ENCODE peak calls at places on chromosomes 16 and 17, in nine cellular contexts. T is heart left ventricle, C is lower lobe of right lung, Z is ovary, R is OCI-LY7, W is A549, Q is prostate gland, K is neuronal stem cell, Y is tibial artery. N is an unnamed sample. For H3K4me1, the result is how much of the 10 kb centered on the place peaks cover.

GRCh38 chr17:73388578-73388905 is 76.7 kb upstream of the CDC42EP4 start:
- DNase-seq in T (no peak), C (no peak), Z (no peak), R (no peak), W (no peak), Q (no peak), K (no peak), Y (no peak), N (no peak)

GRCh38 chr16:19907161-19907992 is 22.7 kb upstream of the GPRC5B start:
- DNase-seq in T (peak), C (peak), Z (peak), R (peak), W (peak), Q (peak), K (peak), Y (peak), N (peak)

GRCh38 chr16:19490619-19491018 is 31.3 kb downstream of the GDE1 start:
- DNase-seq in T (no peak), C (no peak), Z (no peak), R (no peak), W (no peak), Q (no peak), K (no peak), Y (no peak), N (no peak)

GRCh38 chr16:71203631-71204030 is 26.9 kb downstream of the HYDIN start:
- DNase-seq in T (no peak), C (no peak), Z (no peak), R (no peak), W (no peak), Q (no peak), K (no peak), Y (no peak), N (no peak)

GRCh38 chr16:68892898-68893297 is 49.6 kb downstream of the TANGO6 start:
- DNase-seq in T (no peak), C (no peak), Z (no peak), R (no peak), W (no peak), Q (no peak), K (no peak), Y (no peak), N (no peak)

GRCh38 chr17:48627625-48628510 is 1.7 kb upstream of the HOXB9 start:
- DNase-seq in T (no peak), C (no peak), Z (no peak), R (no peak), W (no peak), Q (no peak), K (no peak), Y (no peak), N (no peak)

GRCh38 chr16:70508752-70509151 is 14.6 kb downstream of the COG4 start:
- DNase-seq in T (no peak), C (no peak), Z (no peak), R (peak), W (no peak), Q (no peak), K (no peak), Y (no peak), N (no peak)

GRCh38 chr16:85366031-85366763 is 246.9 kb upstream of the GSE1 start:
- DNase-seq in T (no peak), C (no peak), Z (no peak), R (no peak), W (no peak), Q (no peak), K (no peak), Y (no peak), N (peak)

GRCh38 chr16:69324013-69324531 is 6.3 kb downstream of the PDF start:
- DNase-seq in T (peak), C (peak), Z (peak), R (no peak), W (no peak), Q (peak), K (no peak), Y (no peak), N (peak)

GRCh38 chr17:48488548-48489106 is 42.2 kb downstream of the HOXB1 start:
- DNase-seq in T (no peak), C (no peak), Z (no peak), R (peak), W (no peak), Q (no peak), K (no peak), Y (no peak), N (no peak)

GRCh38 chr16:31078597-31079341 is 4.5 kb downstream of the ZNF646 start:
- DNase-seq in T (no peak), C (no peak), Z (no peak), R (no peak), W (no peak), Q (no peak), K (no peak), Y (no peak), N (no peak)

GRCh38 chr17:15112881-15113617 is 152.1 kb downstream of the PMP22 start:
- DNase-seq in T (no peak), C (no peak), Z (no peak), R (no peak), W (no peak), Q (no peak), K (no peak), Y (no peak), N (no peak)

GRCh38 chr16:49183911-49184310 is 97.7 kb downstream of the CBLN1 start:
- DNase-seq in T (no peak), C (no peak), Z (no peak), R (peak), W (peak), Q (no peak), K (peak), Y (no peak), N (no peak)

GRCh38 chr16:715448-716249 is 731 bp downstream of the METRN start:
- DNase-seq in T (no peak), C (no peak), Z (no peak), R (peak), W (peak), Q (no peak), K (no peak), Y (no peak), N (no peak)

GRCh38 chr16:23362460-23363317 is 60.6 kb downstream of the SCNN1B start:
- DNase-seq in T (no peak), C (peak), Z (no peak), R (no peak), W (peak), Q (peak), K (no peak), Y (no peak), N (no peak)

GRCh38 chr17:56290486-56291118 is 137.3 kb downstream of the ANKFN1 start:
- DNase-seq in T (no peak), C (no peak), Z (no peak), R (no peak), W (no peak), Q (no peak), K (no peak), Y (no peak), N (no peak)

GRCh38 chr17:82952019-82952418 is 112.2 kb upstream of the ZNF750 start:
- DNase-seq in T (no peak), C (peak), Z (no peak), R (no peak), W (no peak), Q (no peak), K (no peak), Y (peak), N (peak)

GRCh38 chr17:58575511-58575910 is 61.1 kb upstream of the MTMR4 start:
- DNase-seq in T (no peak), C (no peak), Z (no peak), R (no peak), W (peak), Q (peak), K (no peak), Y (no peak), N (no peak)

GRCh38 chr16:86975445-86975844 is 341.7 kb downstream of the C16orf95 start:
- DNase-seq in T (no peak), C (no peak), Z (peak), R (peak), W (peak), Q (no peak), K (peak), Y (peak), N (no peak)

GRCh38 chr16:88760424-88761142 is 24.4 kb downstream of the PIEZO1 start:
- DNase-seq in T (no peak), C (no peak), Z (no peak), R (no peak), W (no peak), Q (peak), K (no peak), Y (no peak), N (no peak)

GRCh38 chr16:88759245-88759975 is 25.6 kb downstream of the PIEZO1 start:
- DNase-seq in T (no peak), C (peak), Z (peak), R (no peak), W (no peak), Q (peak), K (no peak), Y (no peak), N (no peak)

GRCh38 chr16:88758944-88759244 is 26.1 kb downstream of the PIEZO1 start:
- DNase-seq in T (no peak), C (no peak), Z (no peak), R (no peak), W (no peak), Q (no peak), K (no peak), Y (no peak), N (no peak)

GRCh38 chr16:88759976-88760350 is 25.1 kb downstream of the PIEZO1 start:
- DNase-seq in T (no peak), C (no peak), Z (no peak), R (no peak), W (no peak), Q (no peak), K (no peak), Y (no peak), N (no peak)

DNA sequence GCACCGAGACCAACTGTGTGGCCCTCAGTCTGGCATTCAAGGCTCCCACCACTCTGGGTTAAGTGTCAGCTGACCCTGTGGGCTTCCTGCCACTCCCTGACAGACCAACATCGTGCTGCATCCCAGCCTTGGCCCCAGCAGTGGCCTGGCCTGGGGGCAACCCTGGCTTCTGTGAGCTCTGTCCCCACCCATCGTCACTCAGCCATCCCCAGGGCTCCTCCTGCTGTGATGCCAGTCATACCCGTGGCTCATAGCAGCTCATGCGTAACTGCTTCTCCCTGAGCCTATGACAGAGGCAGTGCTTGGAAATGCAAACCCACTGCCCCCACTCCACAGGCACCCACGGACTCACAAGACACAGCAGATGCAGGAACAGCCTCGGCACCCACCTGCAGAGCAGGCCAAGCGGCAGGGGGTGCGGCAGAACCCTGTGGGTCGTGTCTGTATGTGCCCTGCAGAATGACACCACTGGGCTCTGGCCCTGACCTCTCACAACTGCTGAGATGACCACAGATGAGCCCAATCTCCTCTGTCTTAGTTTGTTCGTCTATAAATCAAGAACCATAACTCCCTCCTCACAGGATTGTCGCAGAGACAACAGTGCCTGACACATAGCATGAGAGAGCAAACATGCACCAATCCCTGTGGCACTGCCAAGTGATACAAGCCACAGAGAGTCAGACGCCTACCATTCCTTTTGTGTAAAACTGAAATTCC is 26.6 kb downstream of the PIEZO1 start:
- DNase-seq in T (no peak), C (no peak), Z (no peak), R (no peak), W (no peak), Q (no peak), K (no peak), Y (no peak), N (no peak)
- H3K27ac ChIP-seq in T (no peak), C (no peak), Z (no peak), R (no peak), W (no peak), Q (peak), K (no peak), Y (no peak), N (no peak)

GRCh38 chr17:41538565-41538991 is 10.5 kb upstream of the KRT19 start:
- DNase-seq in T (no peak), C (no peak), Z (no peak), R (no peak), W (no peak), Q (no peak), K (no peak), Y (no peak), N (no peak)
- H3K4me1 ChIP-seq in T (under half), C (under half), Z (under half), R (under half), W (under half), Q (under half), K (under half), Y (under half), N (under half)

DNA sequence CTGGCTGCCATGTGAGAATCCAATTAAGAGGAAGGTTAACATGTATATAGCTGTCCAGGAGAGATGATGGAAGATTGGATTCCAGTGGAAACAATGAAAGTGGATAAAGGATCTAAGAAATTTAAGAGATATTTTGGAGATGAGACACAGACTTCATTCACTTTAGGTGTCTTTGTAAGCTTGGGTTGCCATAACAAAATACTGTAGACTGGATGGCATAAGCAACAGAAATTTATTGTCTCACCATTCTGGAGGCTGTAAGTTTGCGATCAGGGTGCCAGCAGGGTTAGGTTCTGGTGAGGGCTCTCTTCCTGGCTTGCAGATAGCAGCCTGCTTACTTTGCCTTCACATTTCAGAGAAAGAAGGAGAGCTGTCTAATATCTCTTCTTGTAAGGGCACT is 155.9 kb upstream of the MYOCD start:
- DNase-seq in T (no peak), C (no peak), Z (no peak), R (no peak), W (no peak), Q (no peak), K (no peak), Y (no peak), N (no peak)
- H3K27ac ChIP-seq in T (no peak), C (no peak), Z (no peak), R (no peak), W (peak), Q (no peak), K (no peak), Y (no peak), N (no peak)

GRCh38 chr16:57141822-57142631 is 43.8 kb downstream of the PSME3IP1 start:
- DNase-seq in T (no peak), C (no peak), Z (peak), R (peak), W (no peak), Q (no peak), K (no peak), Y (peak), N (no peak)
- H3K4me1 ChIP-seq in T (under half), C (half or more), Z (under half), R (half or more), W (under half), Q (under half), K (under half), Y (under half), N (under half)

DNA sequence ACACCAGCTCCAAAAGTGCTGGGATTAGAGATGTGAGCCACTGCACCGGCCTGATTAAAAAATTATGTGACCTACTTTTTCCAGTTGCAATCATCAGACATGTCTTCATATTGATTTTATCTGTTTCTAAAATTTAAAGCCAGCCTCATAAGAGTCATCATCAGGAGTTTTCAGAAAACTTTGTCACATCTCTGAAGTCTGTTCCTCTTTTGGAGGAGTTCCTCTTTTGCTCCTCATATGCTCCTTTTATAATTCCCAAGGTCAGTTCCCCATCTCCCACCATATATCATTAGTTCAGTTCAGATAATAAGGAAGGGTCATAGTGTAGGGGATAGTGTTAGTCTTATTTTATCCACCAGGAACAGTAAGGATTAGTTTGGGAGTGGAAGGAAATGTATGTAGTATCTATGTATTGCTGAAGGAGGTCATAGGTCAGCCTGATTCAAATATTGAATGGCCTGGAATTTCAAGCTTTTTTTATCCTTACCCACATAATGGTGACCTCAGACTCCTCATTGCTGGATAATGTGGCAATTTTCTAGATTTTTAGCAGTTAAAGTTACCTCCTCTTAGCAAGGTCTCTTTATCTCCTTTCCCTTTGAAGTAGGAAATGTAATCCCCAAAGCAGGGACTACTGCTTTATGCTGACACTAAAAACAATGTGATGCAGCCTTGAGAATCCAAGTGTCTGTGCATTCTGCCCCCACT is 13.8 kb upstream of the DUSP14 start:
- DNase-seq in T (no peak), C (no peak), Z (no peak), R (no peak), W (no peak), Q (no peak), K (no peak), Y (no peak), N (no peak)
- H3K27ac ChIP-seq in T (peak), C (peak), Z (no peak), R (no peak), W (no peak), Q (peak), K (no peak), Y (no peak), N (peak)

GRCh38 chr17:81667754-81668153 is 1.2 kb downstream of the CCDC137 start:
- DNase-seq in T (no peak), C (no peak), Z (no peak), R (peak), W (no peak), Q (peak), K (no peak), Y (no peak), N (no peak)
- H3K4me1 ChIP-seq in T (under half), C (under half), Z (under half), R (under half), W (under half), Q (under half), K (under half), Y (under half), N (under half)

GRCh38 chr17:41463746-41464145 is 3.4 kb downstream of the KRT32 start:
- DNase-seq in T (no peak), C (no peak), Z (no peak), R (no peak), W (no peak), Q (no peak), K (no peak), Y (no peak), N (no peak)

GRCh38 chr17:41464173-41464572 is 3.0 kb downstream of the KRT32 start:
- DNase-seq in T (no peak), C (no peak), Z (no peak), R (no peak), W (no peak), Q (no peak), K (no peak), Y (no peak), N (no peak)

GRCh38 chr17:41464682-41465081 is 2.5 kb downstream of the KRT32 start:
- DNase-seq in T (peak), C (peak), Z (peak), R (no peak), W (peak), Q (peak), K (no peak), Y (no peak), N (peak)

GRCh38 chr17:41467546-41467945 is 360 bp upstream of the KRT32 start:
- DNase-seq in T (no peak), C (no peak), Z (no peak), R (no peak), W (no peak), Q (no peak), K (no peak), Y (no peak), N (no peak)

DNA sequence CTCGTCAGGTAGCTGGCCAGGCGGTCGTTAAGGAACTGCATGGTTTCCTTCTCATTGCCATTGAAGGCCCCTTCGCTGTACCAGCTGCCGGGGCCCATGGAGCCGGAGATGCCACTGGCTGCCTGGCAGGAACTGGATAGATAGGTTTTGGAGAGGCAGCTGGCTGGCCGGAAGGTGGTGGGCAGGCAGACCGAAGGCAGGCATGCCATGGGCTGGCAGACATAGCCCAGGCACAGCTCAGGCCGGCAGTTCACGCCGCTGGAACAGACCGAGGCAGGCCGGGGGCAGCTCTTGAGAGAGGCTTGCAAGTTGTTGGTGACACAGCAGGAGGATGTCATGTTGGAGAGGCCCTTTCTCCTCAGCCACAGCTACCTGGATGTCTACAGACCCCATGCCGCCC is at the start of gene KRT32:
- DNase-seq in T (no peak), C (no peak), Z (no peak), R (no peak), W (no peak), Q (no peak), K (no peak), Y (no peak), N (no peak)
- H3K27ac ChIP-seq in T (no peak), C (no peak), Z (no peak), R (no peak), W (no peak), Q (no peak), K (no peak), Y (no peak), N (no peak)

DNA sequence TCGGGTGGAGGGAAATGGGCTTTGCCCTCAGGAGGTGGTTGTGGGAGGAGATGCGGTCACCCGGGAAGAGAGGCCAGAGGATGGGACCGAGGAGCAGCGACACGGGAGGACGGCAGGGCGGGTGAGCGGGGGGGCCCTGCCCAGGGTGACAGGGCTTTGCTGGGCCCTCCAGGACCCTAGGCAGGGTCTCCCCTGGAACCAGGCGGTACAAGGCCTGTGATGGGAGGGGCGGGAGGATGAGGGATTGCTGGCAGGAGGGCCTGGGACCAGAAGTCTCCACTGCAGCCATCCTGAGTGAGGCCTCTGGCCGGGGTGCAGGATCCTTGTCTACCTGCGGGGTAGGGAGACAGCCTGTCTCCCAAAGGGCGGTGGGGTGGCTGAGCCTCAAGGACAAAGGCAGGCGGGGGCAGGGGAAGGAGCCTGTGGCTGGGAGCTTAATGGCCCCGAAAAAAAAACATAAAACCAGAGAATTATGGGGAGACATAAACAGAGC is 66.9 kb downstream of the SREBF1 start:
- DNase-seq in T (no peak), C (no peak), Z (no peak), R (no peak), W (no peak), Q (no peak), K (no peak), Y (no peak), N (no peak)
- H3K4me1 ChIP-seq in T (half or more), C (under half), Z (under half), R (under half), W (half or more), Q (under half), K (half or more), Y (under half), N (under half)